ENCODE peak calls at places on chromosomes 2 and 18, in five cellular contexts. S is T-helper 2 cell, Y is GM04503, A is foreskin fibroblast, F is cardiac fibroblast. B is an unnamed sample.

GRCh38 chr2:207692206-207693065 is 19.0 kb upstream of the CCNYL1 start:
- DNase-seq in Y (no peak), F (peak; percentile 32), S (no peak), A (peak; percentile 33), B (peak; percentile 17)

GRCh38 chr2:30024281-30024680 is 102.9 kb upstream of the ALK start:
- DNase-seq in Y (no peak), S (no peak), F (no peak), A (no peak), B (no peak)

GRCh38 chr2:156933580-156934225 is 323.8 kb upstream of the GALNT5 start:
- DNase-seq in S (no peak), A (no peak), F (no peak), Y (no peak), B (no peak)

GRCh38 chr2:147394179-147394790 is 450.5 kb upstream of the ACVR2A start:
- DNase-seq in F (no peak), A (no peak), S (no peak), Y (no peak), B (no peak)

GRCh38 chr18:12317664-12318333 is 9.8 kb downstream of the TUBB6 start:
- DNase-seq in S (no peak), Y (no peak), A (peak; percentile 65), F (peak; percentile 78), B (peak; percentile 66)

GRCh38 chr18:79211844-79212243 is 142.7 kb downstream of the ATP9B start:
- DNase-seq in S (no peak), A (peak; percentile 18), F (no peak), Y (peak; percentile 7), B (no peak)

GRCh38 chr2:128797092-128797491 is 478.4 kb upstream of the HS6ST1 start:
- DNase-seq in S (no peak), F (no peak), A (no peak), Y (no peak), B (no peak)

GRCh38 chr18:60067426-60068210 is 167.8 kb downstream of the PMAIP1 start:
- DNase-seq in S (no peak), A (no peak), Y (peak; percentile 30), F (no peak), B (no peak)

GRCh38 chr2:113175101-113175628 is 1.4 kb downstream of the PSD4 start:
- DNase-seq in S (no peak), F (no peak), Y (no peak), A (no peak), B (no peak)

GRCh38 chr18:34809697-34810096 is 99.6 kb downstream of the DTNA start:
- DNase-seq in S (no peak), F (peak; percentile 72), Y (no peak), A (peak; percentile 78), B (peak; percentile 21)

GRCh38 chr2:150610670-150611279 is 123.3 kb upstream of the RND3 start:
- DNase-seq in F (peak; percentile 52), S (no peak), A (peak; percentile 79), Y (no peak), B (peak; percentile 43)

GRCh38 chr2:223113161-223113560 is 61.2 kb downstream of the KCNE4 start:
- DNase-seq in Y (no peak), F (no peak), S (no peak), A (peak; percentile 59), B (no peak)

GRCh38 chr2:66966631-66967030 is 430.5 kb upstream of the ETAA1 start:
- DNase-seq in F (peak; percentile 41), S (no peak), A (peak; percentile 5), Y (no peak), B (no peak)

GRCh38 chr2:161402297-161402696 is 13.8 kb upstream of the TBR1 start:
- DNase-seq in S (no peak), A (no peak), Y (no peak), F (no peak), B (no peak)

GRCh38 chr2:112693596-112693995 is 27.2 kb upstream of the NT5DC4 start:
- DNase-seq in F (no peak), S (no peak), A (no peak), Y (no peak), B (no peak)

GRCh38 chr2:133674433-133675331 is 106.4 kb upstream of the NCKAP5 start:
- DNase-seq in F (peak; percentile 86), A (peak; percentile 89), S (no peak), Y (peak; percentile 84), B (peak; percentile 69)

GRCh38 chr2:67574230-67574629 is 177.1 kb downstream of the ETAA1 start:
- DNase-seq in S (no peak), A (peak; percentile 72), F (peak; percentile 80), Y (no peak), B (peak; percentile 30)

GRCh38 chr18:8706545-8706980 is 1.2 kb downstream of the MTCL1 start:
- DNase-seq in S (no peak), Y (no peak), F (no peak), A (peak; percentile 36), B (peak; percentile 25)

GRCh38 chr2:170394988-170395387 is 217.0 kb downstream of the MYO3B start:
- DNase-seq in S (no peak), F (no peak), Y (no peak), A (peak; percentile 17), B (no peak)

GRCh38 chr2:96913117-96913397 is 43.2 kb upstream of the SEMA4C start:
- DNase-seq in F (no peak), Y (no peak), S (no peak), A (no peak), B (no peak)

GRCh38 chr18:48781990-48782368 is 168.8 kb downstream of the SMAD7 start:
- DNase-seq in A (no peak), S (no peak), F (no peak), Y (no peak), B (no peak)

GRCh38 chr2:237154050-237154638 is 68.5 kb downstream of the COPS8 start:
- DNase-seq in S (no peak), A (peak; percentile 84), Y (no peak), F (peak; percentile 83), B (peak; percentile 46)

GRCh38 chr2:232336241-232336736 is 42.3 kb upstream of the ALPP start:
- DNase-seq in F (no peak), Y (no peak), S (peak; percentile 6), A (no peak), B (no peak)

GRCh38 chr2:214593723-214594122 is 182.9 kb downstream of the VWC2L start:
- DNase-seq in A (peak; percentile 1), F (peak; percentile 2), S (no peak), Y (peak; percentile 54), B (peak; percentile 30)

GRCh38 chr2:200042944-200043343 is 87.6 kb downstream of the MAIP1 start:
- DNase-seq in F (peak; percentile 12), S (no peak), Y (peak; percentile 32), A (peak; percentile 84), B (peak; percentile 54)

GRCh38 chr2:128710770-128711169 is 392.1 kb upstream of the HS6ST1 start:
- DNase-seq in Y (no peak), A (no peak), F (no peak), S (no peak), B (no peak)

GRCh38 chr2:23585218-23585945 is 200.4 kb downstream of the KLHL29 start:
- DNase-seq in A (no peak), F (no peak), Y (no peak), S (no peak), B (no peak)

GRCh38 chr2:181462032-181462431 is 4.8 kb downstream of the ITGA4 start:
- DNase-seq in S (no peak), F (peak; percentile 8), Y (no peak), A (no peak), B (no peak)

GRCh38 chr2:105142239-105142638 is 99.3 kb upstream of the GPR45 start:
- DNase-seq in S (no peak), F (no peak), A (no peak), Y (no peak), B (no peak)

GRCh38 chr2:62794791-62795190 is 89.3 kb downstream of the EHBP1 start:
- DNase-seq in Y (no peak), S (no peak), F (peak; percentile 62), A (peak; percentile 41), B (no peak)

GRCh38 chr18:56516769-56517168 is 121.6 kb downstream of the TXNL1 start:
- DNase-seq in A (no peak), S (no peak), Y (peak; percentile 88), F (no peak), B (no peak)

GRCh38 chr2:215758691-215759090 is 254.7 kb downstream of the MREG start:
- DNase-seq in A (peak; percentile 68), F (peak; percentile 80), S (no peak), Y (peak; percentile 71), B (no peak)

GRCh38 chr2:161954103-161954502 is 119.9 kb downstream of the DPP4 start:
- DNase-seq in S (no peak), F (no peak), A (no peak), Y (no peak), B (no peak)

GRCh38 chr2:2273421-2273820 is 57.7 kb downstream of the MYT1L start:
- DNase-seq in F (no peak), A (no peak), Y (no peak), S (no peak), B (no peak)

GRCh38 chr2:26463252-26464207 is 14.4 kb downstream of the OTOF start:
- DNase-seq in A (no peak), Y (no peak), S (no peak), F (no peak), B (no peak)

B was measured in AG08396.